ENCODE peak calls at places on chromosomes 5 and 9, in seven cellular contexts. Z, I, M, P, B, U and D are unnamed samples.

GRCh38 chr9:127803507-127804352 is 1.0 kb downstream of the FPGS start:
- DNase-seq in P (peak), B (no peak), M (peak), Z (peak), U (peak), I (no peak), D (no peak)

GRCh38 chr9:36436909-36437308 is 36.8 kb upstream of the RNF38 start:
- DNase-seq in I (no peak), Z (peak), B (no peak), M (no peak), P (no peak), U (no peak), D (no peak)

GRCh38 chr9:37706290-37706689 is 47.3 kb upstream of the TRMT10B start:
- DNase-seq in Z (peak), M (no peak), P (no peak), U (peak), I (no peak), B (no peak), D (no peak)

GRCh38 chr5:73388371-73388684 is 60.2 kb downstream of the FOXD1 start:
- DNase-seq in I (no peak), U (peak), B (no peak), Z (peak), P (no peak), M (no peak), D (no peak)

GRCh38 chr5:17120209-17120608 is 97.2 kb upstream of the BASP1 start:
- DNase-seq in I (no peak), B (no peak), M (no peak), Z (no peak), U (no peak), P (no peak), D (no peak)

GRCh38 chr5:141172381-141173204 is at the start of gene PCDHB7:
- DNase-seq in I (peak), Z (peak), P (peak), B (no peak), U (no peak), M (peak), D (peak)

GRCh38 chr5:135373747-135374515 is 25.1 kb downstream of the MACROH2A1 start:
- DNase-seq in I (no peak), U (no peak), P (no peak), B (no peak), M (no peak), Z (peak), D (no peak)

GRCh38 chr9:127985011-127985410 is 4.2 kb upstream of the EEIG1 start:
- DNase-seq in I (no peak), Z (no peak), P (no peak), U (no peak), B (no peak), M (no peak), D (no peak)

GRCh38 chr9:123985869-123986268 is 25.7 kb upstream of the LHX2 start:
- DNase-seq in I (no peak), M (no peak), Z (no peak), B (no peak), U (no peak), P (no peak), D (no peak)

GRCh38 chr9:92965759-92966517 is 18.6 kb downstream of the FGD3 start:
- DNase-seq in P (no peak), I (no peak), U (no peak), Z (no peak), M (no peak), B (no peak), D (no peak)
- H3K4me3 ChIP-seq in P (no peak), I (no peak), U (no peak), Z (no peak), M (peak), B (no peak), D (no peak)

DNA sequence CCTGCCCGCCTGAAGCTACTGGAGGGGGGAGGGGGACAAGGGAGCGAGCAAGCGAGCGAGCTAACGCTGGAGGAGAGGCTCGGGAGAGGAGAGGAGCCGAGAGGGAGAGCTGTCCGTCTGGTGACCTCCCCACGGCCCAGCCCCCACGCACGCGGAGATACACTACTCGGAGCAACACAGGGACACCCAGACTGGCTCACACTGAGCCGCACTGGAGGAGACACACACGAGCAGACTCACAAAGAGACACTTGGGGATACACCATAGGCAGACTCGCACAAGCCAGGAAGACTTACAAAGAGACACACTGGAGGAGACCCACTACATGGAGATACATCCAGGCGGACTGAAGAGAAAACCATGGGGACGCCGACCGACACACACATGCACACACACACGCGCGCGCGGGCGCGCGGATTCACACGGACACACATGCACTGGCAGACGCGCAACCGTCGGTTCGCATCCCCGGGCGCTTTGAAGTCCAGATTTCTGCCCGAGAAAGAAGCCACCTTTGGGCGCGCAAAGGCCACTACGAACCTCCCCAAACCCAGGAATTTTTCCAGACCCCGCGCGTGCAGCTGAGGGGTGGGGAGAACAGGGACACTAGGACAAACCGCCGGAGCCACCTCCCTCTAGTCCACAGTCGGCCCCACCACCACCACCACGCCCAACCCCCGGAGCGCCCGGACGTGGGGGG is 703 bp downstream of the CNTFR start:
- DNase-seq in P (peak), B (no peak), U (no peak), Z (no peak), I (no peak), M (no peak), D (peak)
- TF ChIP-seq EZH2 in P (peak), B (no peak), U (no peak), Z (peak), I (no peak), M (no peak), D (peak)

GRCh38 chr5:170383227-170383626 is 5.9 kb downstream of the KCNMB1 start:
- DNase-seq in B (no peak), P (no peak), M (no peak), I (no peak), U (no peak), Z (no peak), D (no peak)

GRCh38 chr5:170377027-170377426 is 12.1 kb downstream of the KCNMB1 start:
- DNase-seq in P (no peak), U (no peak), I (no peak), M (no peak), Z (no peak), B (no peak), D (no peak)

GRCh38 chr5:170382790-170383189 is 6.4 kb downstream of the KCNMB1 start:
- DNase-seq in M (no peak), I (no peak), U (no peak), Z (no peak), B (no peak), P (no peak), D (no peak)

GRCh38 chr5:170378740-170379139 is 10.4 kb downstream of the KCNMB1 start:
- DNase-seq in I (no peak), Z (no peak), U (no peak), P (no peak), M (no peak), B (no peak), D (no peak)

GRCh38 chr5:170380361-170380951 is 8.7 kb downstream of the KCNMB1 start:
- DNase-seq in P (no peak), M (no peak), Z (no peak), I (no peak), B (no peak), U (peak), D (no peak)
- TF ChIP-seq EZH2phosphoT487 in P (no peak), M (no peak), Z (no peak), I (no peak), B (no peak), U (no peak), D (no peak)

DNA sequence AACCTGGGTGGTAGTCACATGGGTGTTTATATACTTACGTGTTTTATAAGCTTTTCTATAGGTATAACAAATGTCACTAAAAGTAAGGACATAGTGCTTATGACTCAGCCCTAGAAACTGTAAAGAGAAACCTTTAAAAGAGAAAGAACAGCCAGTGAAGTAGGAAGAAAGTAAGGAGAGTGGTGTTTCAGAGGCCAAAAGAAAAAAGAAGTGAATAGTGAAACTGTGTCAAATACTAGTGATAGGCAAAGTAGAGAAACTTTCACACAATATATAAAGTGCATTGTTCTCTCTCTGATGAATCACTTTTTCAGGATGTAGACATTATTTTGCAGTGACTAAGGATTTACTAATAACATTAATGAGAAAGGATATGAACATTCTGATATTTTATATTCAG is 74.2 kb upstream of the SUSD1 start:
- DNase-seq in U (peak), P (no peak), B (no peak), Z (peak), I (no peak), M (peak), D (no peak)
- H3K4me3 ChIP-seq in U (peak), P (no peak), B (no peak), Z (peak), I (no peak), M (no peak), D (no peak)

DNA sequence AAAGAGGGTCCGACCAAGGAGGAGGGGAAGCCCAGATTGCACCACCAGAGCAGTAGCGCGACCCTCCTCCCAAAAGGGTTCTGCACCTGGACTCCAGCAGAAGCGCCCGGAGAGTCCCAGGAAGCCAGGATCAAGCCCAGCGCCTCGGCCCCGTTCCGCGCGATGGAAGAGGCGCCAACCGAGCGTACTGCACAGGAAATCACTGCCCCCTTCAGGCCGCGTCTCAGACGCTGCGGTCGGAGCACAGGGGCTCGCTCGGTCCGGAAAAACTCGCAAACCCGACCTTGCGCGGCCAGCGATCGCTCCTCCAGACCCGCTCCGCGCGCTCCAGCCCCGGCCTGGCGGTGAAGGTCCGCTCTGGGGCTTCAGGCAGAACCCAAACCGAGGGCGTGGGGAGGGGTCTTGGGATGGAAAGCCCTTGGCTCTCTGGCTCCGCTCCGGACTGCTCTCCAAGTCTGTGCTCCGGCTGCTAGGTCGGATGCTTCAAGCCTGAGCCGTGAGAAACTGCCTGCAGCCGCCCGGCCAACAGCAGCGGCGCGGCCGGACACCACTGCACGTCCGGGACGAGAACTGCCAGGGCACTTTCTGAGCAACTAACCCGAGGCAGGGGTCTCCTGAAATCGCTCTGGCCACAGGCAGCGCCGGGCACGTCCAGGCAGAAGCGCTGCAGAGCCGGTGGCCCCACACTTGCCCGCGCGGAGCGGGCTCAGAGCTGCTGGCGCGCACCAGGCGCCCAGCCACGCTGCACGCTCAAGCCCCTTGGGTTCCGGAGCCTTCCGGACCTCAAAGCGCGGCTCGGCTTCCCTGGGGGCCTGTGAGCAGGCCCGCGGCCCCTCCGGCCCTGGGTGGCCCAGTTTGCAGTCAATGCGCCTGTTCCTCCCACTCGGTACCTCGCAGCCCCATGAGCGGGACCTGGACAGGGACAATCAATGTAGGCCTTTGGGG is 1.3 kb downstream of the GABBR2 start:
- DNase-seq in Z (peak), B (peak), P (peak), I (peak), M (peak), U (peak), D (peak)
- TF ChIP-seq EZH2 in Z (no peak), B (peak), P (peak), I (no peak), M (no peak), U (no peak), D (peak)

DNA sequence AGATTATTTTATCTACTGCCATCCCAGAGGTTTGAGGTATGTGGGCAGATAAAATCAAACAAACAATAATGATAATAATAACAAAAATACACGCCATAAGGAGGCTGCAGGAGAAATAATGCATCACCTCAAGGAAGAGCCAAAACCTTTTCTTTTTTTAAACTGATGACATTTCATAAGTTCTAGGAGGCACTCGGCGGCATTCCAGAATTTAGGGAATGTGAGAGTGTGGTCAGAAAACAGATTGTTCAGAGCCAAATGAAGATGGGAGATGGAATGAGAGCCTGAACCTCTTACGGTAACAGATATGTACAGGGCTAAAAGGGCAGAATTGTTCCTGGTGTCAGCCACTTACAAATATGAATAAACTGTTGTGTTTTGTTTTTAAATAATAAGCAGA is 615.0 kb upstream of the CHD1 start:
- DNase-seq in I (no peak), M (no peak), B (no peak), Z (peak), P (no peak), U (no peak), D (no peak)
- TF ChIP-seq EZH2phosphoT487 in I (no peak), M (no peak), B (no peak), Z (no peak), P (no peak), U (no peak), D (no peak)

GRCh38 chr5:33964132-33964531 is 20.4 kb downstream of the SLC45A2 start:
- DNase-seq in M (no peak), Z (no peak), B (no peak), I (no peak), P (no peak), U (no peak), D (no peak)

GRCh38 chr5:33968133-33969005 is 16.1 kb downstream of the SLC45A2 start:
- DNase-seq in Z (no peak), B (no peak), M (peak), I (no peak), U (peak), P (no peak), D (no peak)

GRCh38 chr5:33973271-33973670 is 11.2 kb downstream of the SLC45A2 start:
- DNase-seq in U (no peak), Z (no peak), P (no peak), I (no peak), B (no peak), M (peak), D (no peak)

DNA sequence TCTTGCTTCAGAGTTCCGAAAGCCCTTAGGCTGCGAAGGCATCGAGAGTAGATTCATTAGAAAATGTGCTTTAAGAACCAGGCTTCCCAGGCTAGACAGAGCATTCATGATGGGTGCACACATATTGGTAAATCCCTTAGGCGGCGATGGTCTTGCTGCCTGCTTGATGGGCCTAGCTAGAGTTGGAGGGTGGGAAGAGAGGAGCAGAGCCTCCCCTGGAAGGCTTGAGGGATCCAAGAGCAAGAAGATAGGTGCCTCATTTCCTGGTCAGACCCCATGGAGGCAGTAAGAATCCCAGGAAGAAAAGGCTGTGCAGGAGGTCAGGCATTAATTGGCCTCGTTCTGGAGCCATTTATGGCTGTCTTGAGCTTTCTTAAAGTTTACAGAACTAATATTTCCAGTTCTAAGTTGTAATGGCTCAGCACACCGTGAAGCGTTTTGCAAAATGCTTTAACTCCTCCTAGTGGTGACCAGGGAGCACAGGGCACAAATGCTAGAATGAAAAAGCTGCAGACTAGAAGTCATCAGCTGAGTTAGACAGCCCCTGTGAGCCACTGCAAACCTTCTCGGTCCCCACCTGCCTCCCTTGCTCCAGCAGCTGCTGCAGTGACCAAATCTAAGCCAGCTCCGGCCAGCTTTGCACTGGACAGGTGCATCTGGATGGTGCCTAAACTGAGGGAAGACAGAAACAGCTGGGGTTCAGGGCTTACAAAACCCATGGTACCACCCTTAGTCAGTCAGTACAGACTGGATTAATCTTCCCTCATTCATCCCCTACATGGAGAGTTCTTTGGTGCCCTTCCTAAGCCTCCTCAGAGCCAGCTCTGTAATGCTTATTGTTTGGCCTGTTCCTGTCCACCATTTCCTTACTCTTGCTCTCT is 14.7 kb downstream of the SLC45A2 start:
- DNase-seq in U (peak), P (peak), B (peak), Z (peak), M (peak), I (peak), D (peak)
- H3K4me3 ChIP-seq in U (no peak), P (no peak), B (no peak), Z (no peak), M (no peak), I (no peak), D (no peak)

GRCh38 chr9:113934167-113934566 is 58.1 kb downstream of the ZNF618 start:
- DNase-seq in I (no peak), B (no peak), Z (no peak), M (no peak), P (no peak), U (no peak), D (no peak)

GRCh38 chr9:113933188-113933587 is 57.1 kb downstream of the ZNF618 start:
- DNase-seq in M (no peak), I (no peak), Z (no peak), B (no peak), U (no peak), P (no peak), D (no peak)

GRCh38 chr9:113934826-113935676 is 58.9 kb downstream of the ZNF618 start:
- DNase-seq in B (no peak), P (no peak), U (no peak), M (no peak), I (no peak), Z (no peak), D (no peak)

GRCh38 chr9:113933671-113934070 is 57.6 kb downstream of the ZNF618 start:
- DNase-seq in P (no peak), B (no peak), Z (no peak), M (no peak), U (no peak), I (no peak), D (no peak)

DNA sequence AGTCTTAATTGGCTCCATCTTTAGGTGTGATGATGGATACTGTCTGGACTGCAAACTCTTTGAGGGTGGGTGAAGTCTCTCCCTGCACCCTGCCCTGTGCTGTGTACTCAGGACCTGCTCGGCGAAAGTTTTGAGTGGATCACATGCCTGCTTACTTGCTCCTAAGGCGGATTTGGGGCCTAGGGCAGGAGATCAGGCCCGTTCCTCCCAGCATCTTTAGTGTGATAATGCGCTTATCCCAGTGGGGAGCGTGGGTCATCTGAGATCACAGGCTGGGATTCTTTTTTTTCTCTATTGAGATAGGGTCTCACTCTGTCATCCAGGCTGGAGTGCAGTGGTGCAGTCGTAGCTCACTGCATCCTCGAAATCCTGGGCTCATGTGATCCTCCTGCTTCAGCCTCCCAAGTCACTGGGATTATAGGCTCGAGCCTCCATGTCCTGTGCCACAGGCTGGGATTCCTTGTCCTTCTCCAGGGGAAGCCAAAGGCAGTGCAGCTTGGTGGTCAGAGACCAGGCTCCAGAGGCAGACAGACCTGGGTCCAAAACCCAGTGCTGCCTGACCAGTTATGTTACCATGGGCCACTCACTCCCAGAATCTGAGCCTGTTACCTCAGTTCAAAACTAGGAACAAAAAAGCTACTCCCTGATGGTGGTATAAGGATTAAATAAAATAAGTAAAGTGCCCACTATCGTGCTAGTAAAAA is 59.7 kb downstream of the ZNF618 start:
- DNase-seq in P (no peak), Z (no peak), B (no peak), M (no peak), I (no peak), U (no peak), D (peak)
- TF ChIP-seq EZH2 in P (no peak), Z (no peak), B (no peak), M (no peak), I (no peak), U (no peak), D (no peak)